ENCODE peak calls at places on chromosome 14, in seven cellular contexts. D is GM12878, B is astrocyte, R is H1, Z is prostate gland, L is endodermal cell, M is tibial artery. K is an unnamed sample. For H3K36me3 and H3K9me3, the result is how much of the 10 kb centered on the place peaks cover.

GRCh38 chr14:20623798-20624197 is 17.7 kb downstream of the OR6S1 start:
- DNase-seq in M (no peak), Z (no peak), D (no peak), L (peak), R (no peak), B (no peak), K (no peak)

GRCh38 chr14:34169561-34169960 is 218.7 kb upstream of the EGLN3 start:
- DNase-seq in Z (no peak), L (no peak), D (no peak), M (no peak), B (no peak), R (no peak), K (no peak)

GRCh38 chr14:104550849-104551728 is 28.5 kb upstream of the C14orf180 start:
- DNase-seq in L (peak), M (no peak), Z (no peak), B (no peak), R (no peak), D (no peak), K (no peak)

GRCh38 chr14:100644383-100644782 is 57.2 kb upstream of the BEGAIN start:
- DNase-seq in Z (no peak), M (no peak), B (no peak), L (no peak), D (no peak), R (no peak), K (no peak)

GRCh38 chr14:100859781-100860180 is 33.9 kb downstream of the MEG3 start:
- DNase-seq in L (no peak), B (no peak), D (no peak), R (no peak), Z (no peak), M (no peak), K (no peak)

GRCh38 chr14:93040443-93040842 is 75.3 kb downstream of the ITPK1 start:
- DNase-seq in R (no peak), M (no peak), Z (no peak), L (no peak), D (no peak), B (no peak), K (no peak)

GRCh38 chr14:51430600-51430999 is 190.6 kb downstream of the TMX1 start:
- DNase-seq in B (peak), L (no peak), M (no peak), R (no peak), Z (no peak), D (no peak), K (peak)

GRCh38 chr14:68794130-68794855 is 1.4 kb upstream of the ZFP36L1 start:
- DNase-seq in B (peak), M (peak), R (peak), L (peak), Z (peak), D (no peak), K (peak)

GRCh38 chr14:74407801-74408154 is 18.2 kb downstream of the SYNDIG1L start:
- DNase-seq in R (no peak), M (no peak), D (no peak), Z (no peak), L (peak), B (no peak), K (no peak)

GRCh38 chr14:59265808-59266207 is 77.3 kb downstream of the DAAM1 start:
- DNase-seq in M (no peak), B (no peak), R (no peak), D (no peak), Z (no peak), L (no peak), K (no peak)

GRCh38 chr14:51401272-51401671 is 161.2 kb downstream of the TMX1 start:
- DNase-seq in Z (no peak), B (peak), L (no peak), D (no peak), R (no peak), M (no peak), K (no peak)

GRCh38 chr14:32038876-32039275 is 38.2 kb upstream of the ARHGAP5 start:
- DNase-seq in R (no peak), L (no peak), Z (no peak), D (no peak), M (no peak), B (peak), K (no peak)

GRCh38 chr14:22088614-22089359 is 415.2 kb upstream of the OR4E1 start:
- DNase-seq in L (no peak), B (no peak), Z (no peak), D (no peak), M (no peak), R (no peak), K (no peak)

GRCh38 chr14:68245146-68246073 is 425.8 kb downstream of the RAD51B start:
- DNase-seq in D (no peak), M (no peak), Z (peak), B (peak), R (no peak), L (no peak), K (peak)

GRCh38 chr14:99930420-99931274 is 134.6 kb upstream of the EVL start:
- DNase-seq in L (no peak), M (no peak), D (peak), R (no peak), Z (no peak), B (peak), K (no peak)

DNA sequence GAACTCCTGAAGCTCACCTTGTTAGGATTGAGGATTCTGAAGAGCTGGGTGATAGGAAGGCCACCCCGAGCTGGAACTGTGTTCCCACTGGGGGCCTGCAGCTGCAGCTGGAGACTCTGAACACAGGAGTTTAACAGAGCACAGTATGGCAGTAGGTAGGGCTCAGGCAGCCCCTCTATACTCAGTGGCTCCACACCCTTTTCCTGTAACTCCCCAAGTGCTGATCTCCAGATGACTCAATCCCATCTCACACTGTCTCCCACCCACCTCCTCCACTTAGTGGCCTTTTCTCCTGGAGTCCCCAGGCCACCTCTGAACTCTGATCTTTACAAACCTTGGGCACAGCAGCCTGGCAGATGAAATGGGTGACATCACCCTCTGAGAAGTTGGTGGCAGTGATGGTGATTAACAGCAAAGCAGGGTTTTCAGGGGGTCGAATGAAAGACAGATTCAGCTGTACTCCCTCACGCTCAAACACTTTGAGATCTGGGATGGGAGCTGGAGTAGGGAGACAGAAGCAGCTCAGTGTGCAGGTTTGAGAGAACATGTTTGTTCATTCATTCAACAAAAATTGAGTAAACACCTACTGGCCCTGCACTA is 4.0 kb downstream of the THTPA start:
- DNase-seq in M (no peak), L (no peak), D (no peak), Z (no peak), B (no peak), R (no peak), K (no peak)
- H3K36me3 ChIP-seq in M (under half), L (half or more), D (under half), Z (under half), B (under half), R (under half), K (half or more)

GRCh38 chr14:105866841-105867321 is 340.5 kb downstream of the TMEM121 start:
- DNase-seq in D (no peak), L (peak), M (no peak), Z (no peak), R (no peak), B (no peak), K (peak)
- H3K9me3 ChIP-seq in D (under half), L (half or more), M (under half), Z (under half), R (half or more), B (under half), K (under half)

GRCh38 chr14:103501921-103502669 is 20.5 kb downstream of the CKB start:
- DNase-seq in R (no peak), D (no peak), M (no peak), L (peak), Z (no peak), B (no peak), K (no peak)

GRCh38 chr14:103499709-103500108 is 22.9 kb downstream of the CKB start:
- DNase-seq in D (no peak), B (no peak), R (no peak), M (no peak), L (peak), Z (no peak), K (no peak)

GRCh38 chr14:103500148-103500990 is 22.3 kb downstream of the CKB start:
- DNase-seq in D (no peak), B (peak), L (peak), Z (peak), M (peak), R (peak), K (peak)

GRCh38 chr14:103502877-103503276 is 19.8 kb downstream of the CKB start:
- DNase-seq in D (no peak), M (no peak), Z (no peak), B (no peak), R (no peak), L (peak), K (no peak)

DNA sequence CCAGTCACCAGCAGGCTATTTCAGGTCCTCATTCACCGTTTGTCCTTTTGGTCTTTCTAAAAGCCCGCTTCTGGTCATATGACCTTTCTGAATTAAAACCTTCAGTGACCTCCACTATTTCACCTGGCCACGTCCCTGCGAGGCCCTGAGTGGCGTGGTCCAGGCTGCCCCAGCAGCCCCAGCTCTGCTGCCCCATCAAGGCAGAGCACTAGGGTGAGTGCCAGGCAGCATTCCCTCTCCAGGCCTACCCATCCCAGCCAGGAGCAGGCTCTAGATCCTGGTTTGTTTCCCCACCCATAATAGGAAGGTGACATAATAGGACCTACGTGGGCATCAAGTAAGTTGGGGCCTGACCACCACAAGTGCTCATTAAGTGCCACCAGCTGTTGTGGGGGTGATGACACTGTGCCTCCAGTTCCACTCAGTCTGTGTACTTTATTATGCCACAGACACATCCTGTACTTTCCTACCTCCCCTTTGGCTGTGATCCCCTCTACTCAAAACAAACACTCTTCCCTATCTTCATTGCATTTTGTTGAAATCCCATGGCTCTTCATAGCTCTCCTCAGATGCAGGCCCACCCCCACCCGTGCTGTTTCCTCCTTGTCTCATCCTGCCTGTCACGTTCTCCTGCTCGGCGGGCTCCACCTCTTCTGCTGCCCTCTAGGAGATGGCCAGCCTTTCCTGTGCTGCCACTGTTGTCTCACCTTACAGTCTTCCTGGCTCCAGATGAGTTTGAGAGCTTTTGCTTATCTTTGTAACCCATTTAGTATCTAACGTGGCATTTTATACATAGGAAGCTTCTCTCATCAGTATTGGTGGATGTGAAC is 21.4 kb downstream of the CKB start:
- DNase-seq in R (no peak), L (peak), Z (no peak), D (no peak), M (no peak), B (no peak), K (no peak)
- H3K36me3 ChIP-seq in R (under half), L (half or more), Z (under half), D (under half), M (half or more), B (under half), K (under half)

GRCh38 chr14:23623962-23624361 is 12.2 kb upstream of the DHRS2 start:
- DNase-seq in L (no peak), Z (no peak), R (no peak), M (no peak), B (no peak), D (no peak), K (no peak)
- H3K9me3 ChIP-seq in L (half or more), Z (under half), R (under half), M (under half), B (under half), D (under half), K (under half)

DNA sequence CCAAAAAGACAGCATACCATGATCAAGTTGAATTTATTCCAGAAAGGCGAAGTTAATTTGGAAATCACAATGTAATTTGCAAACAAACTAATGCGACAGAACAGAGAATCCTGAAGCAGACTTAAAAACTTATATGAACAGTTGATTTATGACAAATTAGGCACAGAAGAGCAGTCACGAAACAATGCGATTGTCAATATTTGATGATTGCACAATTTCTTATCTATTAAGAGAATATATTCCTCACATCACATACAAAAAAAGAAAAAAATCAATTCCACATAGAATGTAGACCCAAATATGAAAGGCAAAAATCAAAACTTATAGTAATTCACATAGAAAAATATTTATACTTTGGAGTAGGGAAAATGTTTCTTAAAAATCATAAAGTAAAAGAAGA is 28.9 kb downstream of the COX16 start:
- DNase-seq in R (no peak), D (no peak), Z (no peak), M (no peak), L (no peak), B (no peak), K (no peak)
- H3K36me3 ChIP-seq in R (under half), D (under half), Z (under half), M (under half), L (half or more), B (under half), K (under half)

DNA sequence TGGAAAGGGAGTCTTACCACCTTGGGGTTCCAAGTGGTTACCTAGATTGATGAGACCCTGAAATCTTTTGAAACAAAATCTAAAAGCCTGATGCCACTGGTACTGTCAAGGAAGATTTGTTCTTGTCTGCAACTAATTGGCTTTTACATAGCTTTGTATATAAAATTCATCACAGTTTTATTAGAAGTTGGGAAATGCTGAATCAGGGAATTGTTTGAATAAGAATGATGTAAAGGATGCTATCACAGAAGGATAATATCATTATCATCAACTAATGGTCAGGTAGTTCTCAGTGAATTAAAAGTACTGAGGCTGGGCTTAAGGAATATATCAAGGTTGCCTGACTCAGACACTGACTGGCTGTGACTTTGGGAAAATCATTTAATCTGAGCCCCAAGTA is 248.3 kb upstream of the STXBP6 start:
- DNase-seq in D (no peak), M (no peak), R (no peak), Z (no peak), B (no peak), L (no peak), K (no peak)
- H3K9me3 ChIP-seq in D (under half), M (under half), R (under half), Z (under half), B (under half), L (under half), K (under half)

DNA sequence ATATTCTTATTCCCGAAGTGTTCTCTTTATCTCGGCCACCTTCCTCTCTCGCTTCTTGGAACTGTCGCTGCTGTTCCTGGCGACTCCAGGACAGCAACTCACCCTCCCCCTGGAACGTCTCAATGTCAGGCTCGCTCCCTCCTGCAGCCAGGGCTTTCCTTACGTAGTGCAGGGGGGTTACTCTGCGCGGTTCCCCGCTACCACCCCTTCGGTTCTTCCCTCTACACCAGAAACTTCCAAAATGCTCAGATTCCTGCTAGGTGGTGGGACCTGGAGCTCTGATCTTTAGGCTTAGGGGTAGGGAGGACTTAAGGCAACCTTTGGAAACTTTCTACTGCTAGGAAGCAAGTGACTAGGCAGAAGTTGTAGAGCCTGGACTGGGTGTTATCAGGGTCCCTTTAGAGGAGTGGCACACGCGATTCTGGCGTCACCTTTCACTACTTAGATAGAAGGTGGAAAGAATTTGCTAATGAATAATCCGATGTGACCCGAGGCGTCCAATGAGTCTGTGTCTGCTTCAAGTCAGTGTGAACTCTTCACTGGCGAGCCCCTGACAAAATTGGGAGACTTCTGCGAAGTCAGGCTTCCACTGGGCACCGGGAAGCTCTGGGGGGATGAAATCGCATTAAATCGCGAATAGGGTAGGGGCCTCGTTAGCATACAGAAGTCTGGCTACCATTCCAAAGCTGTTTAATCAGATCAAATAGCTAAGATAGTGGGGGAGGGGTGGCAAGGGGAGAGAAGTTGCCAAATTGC is 900 bp upstream of the DPF3 start:
- DNase-seq in R (peak), Z (no peak), D (no peak), B (no peak), L (peak), M (no peak), K (peak)
- H3K36me3 ChIP-seq in R (under half), Z (under half), D (under half), B (under half), L (under half), M (under half), K (under half)

GRCh38 chr14:106378191-106378590 is 851.8 kb downstream of the TMEM121 start:
- DNase-seq in R (no peak), M (no peak), Z (no peak), D (no peak), L (no peak), B (no peak), K (no peak)
- H3K9me3 ChIP-seq in R (half or more), M (under half), Z (under half), D (under half), L (half or more), B (under half), K (under half)

GRCh38 chr14:90295870-90296516 is 35.7 kb downstream of the NRDE2 start:
- DNase-seq in R (no peak), B (peak), D (no peak), Z (no peak), L (no peak), M (no peak), K (no peak)
- H3K36me3 ChIP-seq in R (under half), B (under half), D (under half), Z (under half), L (half or more), M (under half), K (under half)

DNA sequence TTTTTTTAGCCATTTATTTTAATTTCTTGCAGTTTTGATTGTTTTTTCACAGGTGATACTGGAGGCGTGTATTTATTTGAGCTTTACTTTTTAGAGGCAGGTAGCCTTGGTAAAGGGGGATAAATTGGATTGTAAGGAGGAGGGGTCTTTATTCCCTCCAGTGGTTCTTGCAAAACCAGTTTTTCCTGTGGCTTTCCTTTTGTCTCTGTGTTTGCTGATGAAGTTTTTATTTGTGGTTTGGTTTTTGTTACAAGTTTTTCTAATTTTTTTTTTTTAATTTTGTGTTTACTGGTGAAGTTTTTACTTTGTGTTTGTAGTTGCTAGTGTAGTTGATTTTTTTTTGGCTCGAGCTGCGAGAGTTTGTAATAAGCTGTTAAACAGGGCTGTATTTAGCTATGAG is 278.5 kb downstream of the PRKD1 start:
- DNase-seq in R (no peak), L (no peak), B (no peak), D (no peak), M (no peak), Z (no peak), K (no peak)
- H3K9me3 ChIP-seq in R (under half), L (under half), B (under half), D (under half), M (under half), Z (under half), K (under half)

K was measured in HAP-1.